ENCODE peak calls at places on chromosomes 6 and 20, in eight cellular contexts. N is RWPE2, E is OCI-LY7, V is transverse colon, S is IMR-90, B is esophagus squamous epithelium, L is BJ, K is dorsolateral prefrontal cortex. T is an unnamed sample.

GRCh38 chr6:25028346-25028745 is 92.6 kb upstream of the RIPOR2 start:
- DNase-seq in N (no peak), E (no peak), V (no peak), S (no peak), B (no peak), L (no peak), K (no peak), T (no peak)

GRCh38 chr6:78611886-78612480 is 255.4 kb upstream of the IRAK1BP1 start:
- DNase-seq in N (no peak), E (peak), V (no peak), S (no peak), B (no peak), L (no peak), K (no peak), T (no peak)

GRCh38 chr20:40663304-40663703 is 25.7 kb downstream of the MAFB start:
- DNase-seq in N (no peak), E (no peak), V (no peak), S (no peak), B (no peak), L (no peak), K (no peak), T (no peak)

GRCh38 chr20:62405108-62405980 is 1.7 kb downstream of the CABLES2 start:
- DNase-seq in N (peak), E (no peak), V (no peak), S (peak), B (no peak), L (no peak), K (peak), T (peak)

GRCh38 chr20:10919549-10920140 is 245.8 kb upstream of the JAG1 start:
- DNase-seq in N (peak), E (no peak), V (no peak), S (peak), B (no peak), L (no peak), K (no peak), T (no peak)

GRCh38 chr6:127120787-127121636 is 2.5 kb downstream of the RSPO3 start:
- DNase-seq in N (peak), E (peak), V (peak), S (peak), B (no peak), L (peak), K (peak), T (peak)

GRCh38 chr20:24993337-24994185 is 1.0 kb upstream of the APMAP start:
- DNase-seq in N (no peak), E (peak), V (no peak), S (peak), B (no peak), L (no peak), K (no peak), T (no peak)

GRCh38 chr20:6384368-6384767 is 261.5 kb upstream of the FERMT1 start:
- DNase-seq in N (no peak), E (no peak), V (no peak), S (no peak), B (no peak), L (no peak), K (no peak), T (no peak)

GRCh38 chr6:15389759-15390723 is 144.2 kb downstream of the JARID2 start:
- DNase-seq in N (no peak), E (peak), V (no peak), S (peak), B (no peak), L (no peak), K (no peak), T (peak)

GRCh38 chr6:87588756-87589407 is 905 bp downstream of the RARS2 start:
- DNase-seq in N (no peak), E (no peak), V (no peak), S (no peak), B (no peak), L (no peak), K (no peak), T (no peak)

GRCh38 chr20:37394543-37395410 is 48.8 kb downstream of the SRC start:
- DNase-seq in N (peak), E (no peak), V (no peak), S (no peak), B (no peak), L (no peak), K (no peak), T (peak)

GRCh38 chr6:111731404-111732195 is 125.9 kb upstream of the TRAF3IP2 start:
- DNase-seq in N (no peak), E (no peak), V (no peak), S (peak), B (no peak), L (no peak), K (no peak), T (peak)

GRCh38 chr20:43923322-43923721 is 8.7 kb downstream of the TOX2 start:
- DNase-seq in N (peak), E (no peak), V (no peak), S (no peak), B (no peak), L (no peak), K (no peak), T (no peak)

GRCh38 chr6:166620478-166621113 is 6.5 kb downstream of the RPS6KA2 start:
- DNase-seq in N (no peak), E (no peak), V (no peak), S (no peak), B (no peak), L (no peak), K (peak), T (no peak)

GRCh38 chr6:147949981-147950622 is 392.5 kb upstream of the SASH1 start:
- DNase-seq in N (no peak), E (no peak), V (no peak), S (peak), B (no peak), L (no peak), K (no peak), T (no peak)

GRCh38 chr6:23073851-23074250 is 504.5 kb downstream of the HDGFL1 start:
- DNase-seq in N (no peak), E (no peak), V (no peak), S (peak), B (no peak), L (no peak), K (no peak), T (no peak)

GRCh38 chr6:12577124-12577845 is 139.3 kb upstream of the PHACTR1 start:
- DNase-seq in N (no peak), E (no peak), V (no peak), S (peak), B (no peak), L (no peak), K (no peak), T (no peak)

GRCh38 chr20:34316191-34316814 is 13.1 kb upstream of the AHCY start:
- DNase-seq in N (no peak), E (no peak), V (no peak), S (peak), B (no peak), L (no peak), K (no peak), T (no peak)

GRCh38 chr20:46621492-46621891 is 29.8 kb downstream of the SLC13A3 start:
- DNase-seq in N (no peak), E (no peak), V (no peak), S (peak), B (no peak), L (no peak), K (no peak), T (no peak)

GRCh38 chr6:143200035-143200770 is 139.5 kb downstream of the AIG1 start:
- DNase-seq in N (no peak), E (no peak), V (no peak), S (no peak), B (no peak), L (no peak), K (no peak), T (no peak)

GRCh38 chr6:169173532-169174268 is 79.9 kb downstream of the THBS2 start:
- DNase-seq in N (no peak), E (no peak), V (no peak), S (peak), B (no peak), L (no peak), K (no peak), T (no peak)

GRCh38 chr6:105675715-105676397 is 273.0 kb upstream of the PREP start:
- DNase-seq in N (no peak), E (no peak), V (no peak), S (peak), B (no peak), L (peak), K (no peak), T (no peak)

GRCh38 chr6:138285800-138286199 is 67.5 kb upstream of the PBOV1 start:
- DNase-seq in N (no peak), E (no peak), V (no peak), S (no peak), B (no peak), L (no peak), K (no peak), T (no peak)
- TF ChIP-seq CTCF in N (peak), E (no peak), V (no peak), S (no peak), B (peak), L (no peak), K (no peak), T (no peak)

GRCh38 chr6:83389606-83390005 is 41.2 kb downstream of the ME1 start:
- DNase-seq in N (no peak), E (no peak), V (no peak), S (no peak), B (no peak), L (no peak), K (no peak), T (no peak)
- TF ChIP-seq CTCF in N (no peak), E (no peak), V (no peak), S (no peak), B (no peak), L (no peak), K (no peak), T (no peak)

DNA sequence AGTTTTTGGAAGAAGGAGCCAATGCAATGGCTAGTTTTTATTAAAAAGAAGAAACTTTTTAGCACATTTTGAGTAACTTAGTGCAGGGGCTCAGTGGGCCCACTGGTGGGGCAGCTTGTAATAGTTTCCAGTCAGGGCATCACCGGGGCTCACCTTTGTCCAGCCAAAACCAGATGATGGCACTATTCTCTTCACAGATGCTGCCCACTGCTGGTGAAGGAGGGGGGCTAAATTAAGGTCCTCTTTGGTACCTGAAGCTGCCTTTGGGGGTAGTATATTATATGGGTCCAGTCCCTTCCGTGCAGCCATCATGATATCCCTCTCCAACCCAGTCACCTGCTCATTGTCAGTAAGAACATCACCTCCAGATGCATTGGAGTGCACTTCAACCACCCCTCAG is 182.9 kb downstream of the PDE7B start:
- DNase-seq in N (no peak), E (no peak), V (no peak), S (no peak), B (no peak), L (no peak), K (no peak), T (no peak)
- TF ChIP-seq CTCF in N (no peak), E (peak), V (no peak), S (no peak), B (no peak), L (no peak), K (no peak), T (no peak)

DNA sequence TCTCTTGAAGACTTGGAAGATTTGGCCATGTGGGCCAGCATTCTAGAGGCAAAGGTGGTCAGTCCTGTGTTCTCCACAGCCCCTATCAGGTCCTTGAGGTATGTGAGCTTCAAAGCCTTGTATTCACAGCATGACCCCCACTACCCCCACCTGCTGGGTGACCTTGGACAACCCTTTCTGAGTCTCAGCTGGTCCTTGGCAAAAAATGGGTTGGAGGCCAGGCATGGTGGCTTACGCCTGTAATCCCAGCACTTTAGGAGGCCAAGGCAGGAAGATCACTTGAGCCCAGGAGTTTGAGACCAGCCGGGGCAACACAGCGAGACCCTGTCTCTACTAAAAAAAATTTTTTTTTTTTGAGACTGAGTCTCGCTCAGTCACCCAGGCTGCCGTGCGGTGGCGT is 42.6 kb downstream of the UBE2V1 start:
- DNase-seq in N (no peak), E (peak), V (no peak), S (no peak), B (no peak), L (no peak), K (no peak), T (no peak)
- TF ChIP-seq CTCF in N (no peak), E (peak), V (no peak), S (no peak), B (no peak), L (no peak), K (no peak), T (no peak)

T was measured in neural crest cell.